ENCODE peak calls at places on chromosome 13, in nine cellular contexts. C, F, M, U, P, L, O, K and D are unnamed samples.

GRCh38 chr13:101611491-101612475 is 159.3 kb downstream of the ITGBL1 start:
- DNase-seq in M (no peak), K (no peak), U (no peak), O (no peak), F (no peak), L (no peak), C (no peak), P (no peak), D (no peak)

GRCh38 chr13:103386341-103386740 is 320.1 kb upstream of the SLC10A2 start:
- DNase-seq in K (peak), M (no peak), U (no peak), L (peak), C (peak), P (no peak), O (peak), F (peak), D (peak)

GRCh38 chr13:76711515-76712182 is 174.6 kb downstream of the KCTD12 start:
- DNase-seq in L (peak), P (peak), M (peak), F (no peak), C (no peak), U (peak), O (peak), K (peak), D (peak)

GRCh38 chr13:71144883-71145282 is 722.1 kb downstream of the DACH1 start:
- DNase-seq in K (no peak), L (no peak), U (no peak), F (no peak), O (no peak), C (no peak), M (no peak), P (no peak), D (no peak)

GRCh38 chr13:76455960-76456359 is 430.2 kb downstream of the KCTD12 start:
- DNase-seq in C (no peak), U (peak), K (peak), P (no peak), F (no peak), L (no peak), O (peak), M (peak), D (peak)

GRCh38 chr13:72774019-72774418 is 7.7 kb downstream of the DIS3 start:
- DNase-seq in L (no peak), C (no peak), M (no peak), K (peak), P (no peak), F (no peak), U (no peak), O (peak), D (peak)

GRCh38 chr13:29621401-29621800 is 25.9 kb upstream of the SLC7A1 start:
- DNase-seq in U (no peak), K (no peak), M (no peak), P (no peak), F (no peak), O (peak), L (no peak), C (no peak), D (no peak)

GRCh38 chr13:94272038-94272437 is 207.4 kb downstream of the DCT start:
- DNase-seq in M (peak), F (no peak), C (no peak), U (no peak), O (peak), P (no peak), L (no peak), K (no peak), D (no peak)

GRCh38 chr13:72473321-72473720 is 254.1 kb downstream of the MZT1 start:
- DNase-seq in P (no peak), O (no peak), F (no peak), M (no peak), U (no peak), K (no peak), L (no peak), C (no peak), D (no peak)

GRCh38 chr13:83798731-83799130 is 83.5 kb downstream of the SLITRK1 start:
- DNase-seq in O (peak), K (peak), M (no peak), U (no peak), F (no peak), P (no peak), L (no peak), C (no peak), D (peak)

GRCh38 chr13:23615677-23616076 is 45.5 kb downstream of the TNFRSF19 start:
- DNase-seq in M (no peak), K (no peak), P (no peak), F (no peak), U (no peak), O (peak), L (no peak), C (no peak), D (no peak)

GRCh38 chr13:109157275-109157674 is 527.9 kb downstream of the MYO16 start:
- DNase-seq in M (no peak), F (no peak), P (no peak), C (no peak), K (no peak), O (no peak), U (no peak), L (no peak), D (no peak)

GRCh38 chr13:75364131-75364713 is 117.7 kb downstream of the TBC1D4 start:
- DNase-seq in C (no peak), F (no peak), U (peak), P (no peak), K (no peak), O (no peak), M (no peak), L (peak), D (no peak)

GRCh38 chr13:49821216-49821820 is 28.8 kb upstream of the KPNA3 start:
- DNase-seq in U (no peak), P (no peak), L (no peak), O (no peak), F (no peak), C (no peak), K (peak), M (no peak), D (peak)

GRCh38 chr13:104871456-104871855 is 1664.0 kb downstream of the EFNB2 start:
- DNase-seq in K (no peak), U (no peak), P (no peak), M (no peak), C (no peak), L (no peak), F (no peak), O (no peak), D (no peak)

GRCh38 chr13:106570354-106570822 is 2.5 kb upstream of the ARGLU1 start:
- DNase-seq in L (peak), O (peak), F (peak), K (peak), C (no peak), P (peak), M (no peak), U (peak), D (peak)

GRCh38 chr13:114004416-114005205 is 30.7 kb upstream of the C13orf46 start:
- DNase-seq in P (no peak), F (peak), M (no peak), O (peak), C (no peak), L (peak), U (peak), K (peak), D (peak)

GRCh38 chr13:111969551-111970135 is 97.3 kb upstream of the SOX1 start:
- DNase-seq in U (no peak), L (no peak), M (no peak), C (no peak), P (no peak), O (no peak), F (no peak), K (no peak), D (no peak)

GRCh38 chr13:78370231-78370630 is 233.1 kb downstream of the POU4F1 start:
- DNase-seq in F (no peak), K (no peak), M (no peak), U (no peak), C (no peak), L (no peak), O (no peak), P (no peak), D (no peak)

GRCh38 chr13:65339236-65339635 is 1890.9 kb downstream of the PCDH9 start:
- DNase-seq in K (no peak), L (no peak), U (no peak), M (peak), C (no peak), F (no peak), O (peak), P (no peak), D (no peak)

GRCh38 chr13:34750078-34750703 is 191.9 kb upstream of the NBEA start:
- DNase-seq in U (no peak), P (no peak), C (peak), L (peak), K (peak), F (no peak), M (no peak), O (peak), D (peak)

GRCh38 chr13:93903909-93904308 is 575.6 kb downstream of the DCT start:
- DNase-seq in P (no peak), C (no peak), O (peak), L (no peak), U (no peak), F (no peak), K (no peak), M (peak), D (no peak)

GRCh38 chr13:30234763-30235162 is 72.6 kb downstream of the KATNAL1 start:
- DNase-seq in F (no peak), M (no peak), K (peak), L (no peak), C (no peak), P (no peak), O (peak), U (peak), D (peak)

GRCh38 chr13:63381078-63381859 is 1965.6 kb upstream of the PCDH20 start:
- DNase-seq in K (no peak), C (no peak), M (no peak), P (no peak), F (no peak), O (peak), U (peak), L (no peak), D (peak)

GRCh38 chr13:52158629-52159158 is 703 bp downstream of the NEK3 start:
- DNase-seq in F (peak), L (peak), O (peak), C (no peak), M (no peak), U (peak), K (peak), P (no peak), D (peak)

GRCh38 chr13:24274452-24274971 is 34.9 kb upstream of the C1QTNF9 start:
- DNase-seq in C (no peak), P (no peak), L (no peak), F (no peak), K (peak), O (no peak), M (peak), U (no peak), D (peak)

GRCh38 chr13:59016250-59016649 is 1147.5 kb downstream of the DIAPH3 start:
- DNase-seq in O (peak), M (no peak), L (no peak), K (peak), F (no peak), C (peak), U (no peak), P (no peak), D (peak)

GRCh38 chr13:59012731-59013130 is 1151.0 kb downstream of the DIAPH3 start:
- DNase-seq in U (no peak), P (no peak), K (no peak), C (no peak), L (no peak), O (no peak), M (no peak), F (no peak), D (no peak)
- H3K4me3 ChIP-seq in U (no peak), P (no peak), K (no peak), C (no peak), L (no peak), O (no peak), M (no peak), F (no peak), D (no peak)

GRCh38 chr13:40780822-40781401 is 8.5 kb upstream of the SLC25A15 start:
- DNase-seq in O (no peak), F (peak), P (no peak), K (no peak), L (no peak), M (no peak), U (no peak), C (no peak), D (peak)
- TF ChIP-seq CTCF in O (no peak), F (no peak), P (no peak), K (peak), L (no peak), M (peak), U (no peak), C (no peak), D (no peak)

GRCh38 chr13:98565726-98566577 is 11.0 kb downstream of the STK24 start:
- DNase-seq in K (peak), M (no peak), U (peak), P (peak), L (no peak), F (no peak), O (peak), C (no peak), D (no peak)
- H3K4me3 ChIP-seq in K (no peak), M (no peak), U (no peak), P (peak), L (no peak), F (no peak), O (no peak), C (no peak), D (no peak)

DNA sequence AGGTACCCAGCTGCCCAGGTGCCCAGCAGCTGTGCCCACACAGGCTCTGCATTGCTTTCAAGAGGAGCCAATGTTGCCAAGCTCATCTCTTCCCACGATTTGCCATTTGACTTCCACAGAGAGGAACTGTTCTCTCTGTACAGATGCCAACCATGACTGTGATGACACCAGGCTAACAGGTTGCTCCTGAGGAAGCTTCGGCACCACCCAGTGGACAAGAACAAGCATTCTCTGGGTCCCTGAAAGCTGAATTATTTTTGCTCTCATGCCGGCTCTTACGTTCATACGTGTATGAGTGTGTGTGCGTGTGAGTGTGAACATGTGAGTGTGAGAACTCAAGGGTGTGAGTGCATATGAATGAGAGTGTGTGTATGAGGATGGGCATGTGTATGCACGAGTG is 535.2 kb downstream of the LIG4 start:
- DNase-seq in K (peak), F (no peak), C (no peak), L (no peak), U (peak), P (no peak), M (no peak), O (no peak), D (no peak)
- TF ChIP-seq CTCF in K (no peak), F (no peak), C (no peak), L (no peak), U (no peak), P (no peak), M (peak), O (no peak), D (no peak)

DNA sequence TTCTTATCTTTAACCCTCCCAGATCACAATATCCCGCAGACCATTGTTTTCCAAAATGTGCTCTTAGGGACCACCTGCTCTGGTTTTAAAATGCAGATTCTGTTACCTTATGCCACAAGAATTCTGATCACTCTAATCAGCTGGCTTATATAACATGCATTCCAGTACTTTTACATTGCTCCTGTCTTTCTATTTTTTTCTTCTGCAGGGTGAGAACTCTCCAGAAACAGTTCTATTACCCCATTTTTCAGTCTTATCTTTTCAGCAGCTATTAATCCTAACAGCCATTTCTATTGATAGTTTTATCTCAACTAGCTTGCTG is 2.8 kb downstream of the ITM2B start:
- DNase-seq in O (no peak), L (no peak), F (no peak), C (peak), P (no peak), U (no peak), K (no peak), M (no peak), D (no peak)
- H3K4me3 ChIP-seq in O (peak), L (peak), F (no peak), C (peak), P (peak), U (no peak), K (peak), M (no peak), D (peak)

GRCh38 chr13:36261976-36262375 is 35.6 kb downstream of the CCDC169 start:
- DNase-seq in F (no peak), L (no peak), O (no peak), M (no peak), C (no peak), U (no peak), K (peak), P (no peak), D (peak)

GRCh38 chr13:36261011-36261410 is 36.6 kb downstream of the CCDC169 start:
- DNase-seq in K (no peak), L (no peak), F (no peak), P (no peak), O (no peak), U (no peak), C (no peak), M (no peak), D (no peak)

GRCh38 chr13:36259361-36260137 is 38.1 kb downstream of the CCDC169 start:
- DNase-seq in K (no peak), M (no peak), P (no peak), O (no peak), U (no peak), C (no peak), F (no peak), L (no peak), D (no peak)

GRCh38 chr13:36258831-36259230 is 38.8 kb downstream of the CCDC169 start:
- DNase-seq in L (no peak), F (no peak), M (no peak), C (no peak), P (no peak), U (no peak), K (no peak), O (no peak), D (no peak)
- TF ChIP-seq CTCF in L (no peak), F (no peak), M (no peak), C (no peak), P (no peak), U (no peak), K (no peak), O (no peak), D (no peak)

GRCh38 chr13:110479648-110480047 is 81.9 kb downstream of the RAB20 start:
- DNase-seq in K (no peak), P (no peak), U (no peak), C (no peak), M (no peak), L (no peak), F (no peak), O (no peak), D (no peak)

GRCh38 chr13:110477711-110478245 is 83.7 kb downstream of the RAB20 start:
- DNase-seq in P (no peak), M (no peak), L (no peak), F (no peak), U (peak), K (no peak), O (no peak), C (no peak), D (no peak)

GRCh38 chr13:110480161-110480560 is 81.4 kb downstream of the RAB20 start:
- DNase-seq in O (no peak), F (no peak), M (no peak), U (no peak), C (no peak), P (no peak), K (no peak), L (no peak), D (no peak)

GRCh38 chr13:110479215-110479545 is 82.3 kb downstream of the RAB20 start:
- DNase-seq in M (no peak), O (no peak), F (no peak), K (no peak), C (no peak), U (no peak), P (no peak), L (no peak), D (no peak)

GRCh38 chr13:110478405-110479214 is 82.9 kb downstream of the RAB20 start:
- DNase-seq in P (no peak), U (no peak), F (no peak), M (no peak), O (no peak), L (no peak), C (no peak), K (no peak), D (no peak)
- H3K4me3 ChIP-seq in P (no peak), U (no peak), F (no peak), M (no peak), O (no peak), L (no peak), C (no peak), K (no peak), D (no peak)

DNA sequence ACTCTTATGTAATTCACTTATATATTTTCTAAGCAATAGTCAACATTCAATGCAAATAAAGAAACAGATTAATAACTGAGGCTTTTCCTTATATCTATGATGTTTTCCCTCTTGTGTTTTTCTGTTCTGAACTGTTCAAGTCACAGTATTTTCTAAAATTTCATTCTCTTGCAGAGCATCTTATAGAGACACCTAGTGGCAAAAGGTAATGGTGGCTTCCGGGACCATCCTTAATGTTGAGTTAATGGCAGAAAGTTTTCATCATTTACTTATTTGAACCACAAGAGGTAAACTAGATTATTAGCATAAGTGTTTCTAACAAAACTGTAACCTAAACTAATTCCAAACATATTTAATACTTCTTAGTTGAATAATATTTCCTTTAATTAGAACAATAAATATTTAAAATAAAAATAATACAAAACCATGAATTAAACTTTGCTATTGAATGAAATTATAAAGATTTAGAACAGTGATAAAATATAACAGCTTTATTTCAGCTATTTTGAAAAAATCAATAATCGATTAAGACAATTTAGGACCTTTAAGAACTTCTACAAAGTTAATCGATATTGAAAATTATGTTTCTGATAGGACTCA is 1.7 kb upstream of the SLITRK5 start:
- DNase-seq in U (peak), C (peak), F (peak), K (peak), O (no peak), P (no peak), M (no peak), L (peak), D (peak)
- TF ChIP-seq CTCF in U (peak), C (peak), F (peak), K (peak), O (peak), P (no peak), M (peak), L (peak), D (peak)

DNA sequence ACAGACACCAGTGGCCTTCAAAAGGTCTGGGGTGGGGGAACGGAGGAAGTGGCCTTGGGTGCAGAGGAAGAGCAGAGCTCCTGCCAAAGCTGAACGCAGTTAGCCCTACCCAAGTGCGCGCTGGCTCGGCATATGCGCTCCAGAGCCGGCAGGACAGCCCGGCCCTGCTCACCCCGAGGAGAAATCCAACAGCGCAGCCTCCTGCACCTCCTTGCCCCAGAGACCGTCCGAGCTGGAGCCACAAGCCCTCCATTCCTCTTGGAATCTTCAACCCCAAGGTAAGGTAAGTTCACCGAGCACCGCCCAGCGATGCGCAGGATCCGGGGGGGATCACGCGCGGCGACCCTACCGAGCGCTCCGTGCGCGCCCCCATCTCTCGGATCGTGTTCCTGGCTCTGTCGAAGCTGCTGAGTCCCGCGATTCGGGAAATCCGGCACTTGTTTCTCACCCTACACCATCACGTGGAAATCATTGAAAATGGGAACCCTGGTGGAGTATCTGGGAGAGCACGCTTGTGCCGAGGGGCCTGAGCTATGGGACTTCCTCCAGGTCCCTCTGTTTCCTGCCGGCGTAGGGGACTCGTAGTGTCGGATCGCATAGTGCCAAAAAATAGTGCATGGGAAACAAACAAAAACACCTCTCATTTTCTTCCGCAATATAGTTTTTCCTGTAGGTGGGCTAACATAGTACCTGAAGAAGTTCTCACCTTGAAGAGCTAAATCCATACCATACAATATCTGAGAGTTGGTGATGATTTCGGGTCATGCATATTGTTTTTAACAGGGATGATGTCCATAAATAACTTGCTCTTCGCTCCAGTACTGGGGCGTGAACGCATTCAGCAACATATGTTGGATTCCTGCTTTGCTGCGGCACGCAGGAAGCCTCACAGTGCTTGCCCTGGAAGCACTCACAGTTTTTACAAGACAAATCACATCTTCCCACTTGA is 9.3 kb downstream of the PDX1 start:
- DNase-seq in F (no peak), M (no peak), L (no peak), C (no peak), U (no peak), K (no peak), O (no peak), P (no peak), D (no peak)
- H3K4me3 ChIP-seq in F (no peak), M (no peak), L (no peak), C (no peak), U (no peak), K (no peak), O (no peak), P (no peak), D (no peak)